ENCODE peak calls at places on chromosomes 7 and 10, in eight cellular contexts. One of them, this sample, is unnamed.
A peak's percentile ranks its signal among the peaks of the same experiment; 100 is the strongest.

GRCh38 chr10:102300289-102300843 is 55.0 kb downstream of the GBF1 start:
- DNase-seq in upper lobe of right lung: no peak
- DNase-seq in heart left ventricle: no peak
- DNase-seq in adipocyte: peak; percentile 61
- DNase-seq in fibroblast of lung: peak; percentile 62
- DNase-seq in sigmoid colon: no peak
- DNase-seq in left ventricle myocardium inferior: no peak
- DNase-seq in WERI-Rb-1: no peak
- DNase-seq in this sample: no peak

GRCh38 chr10:75919913-75920312 is 488.5 kb downstream of the LRMDA start:
- DNase-seq in left ventricle myocardium inferior: no peak
- DNase-seq in sigmoid colon: no peak
- DNase-seq in adipocyte: no peak
- DNase-seq in upper lobe of right lung: no peak
- DNase-seq in fibroblast of lung: no peak
- DNase-seq in heart left ventricle: no peak
- DNase-seq in WERI-Rb-1: no peak
- DNase-seq in this sample: no peak

GRCh38 chr10:87671416-87671815 is 11.7 kb downstream of the PAPSS2 start:
- DNase-seq in sigmoid colon: no peak
- DNase-seq in heart left ventricle: no peak
- DNase-seq in fibroblast of lung: peak; percentile 62
- DNase-seq in adipocyte: peak; percentile 66
- DNase-seq in WERI-Rb-1: no peak
- DNase-seq in left ventricle myocardium inferior: no peak
- DNase-seq in upper lobe of right lung: no peak
- DNase-seq in this sample: no peak

GRCh38 chr7:103073989-103074518 is 542 bp downstream of the FBXL13 start:
- DNase-seq in sigmoid colon: no peak
- DNase-seq in heart left ventricle: no peak
- DNase-seq in WERI-Rb-1: no peak
- DNase-seq in upper lobe of right lung: no peak
- DNase-seq in adipocyte: no peak
- DNase-seq in left ventricle myocardium inferior: no peak
- DNase-seq in fibroblast of lung: no peak
- DNase-seq in this sample: no peak

GRCh38 chr7:137975768-137976167 is 26.1 kb downstream of the CREB3L2 start:
- DNase-seq in sigmoid colon: no peak
- DNase-seq in upper lobe of right lung: no peak
- DNase-seq in fibroblast of lung: peak; percentile 77
- DNase-seq in adipocyte: peak; percentile 58
- DNase-seq in heart left ventricle: peak; percentile 58
- DNase-seq in left ventricle myocardium inferior: peak; percentile 47
- DNase-seq in WERI-Rb-1: no peak
- DNase-seq in this sample: no peak

GRCh38 chr10:80461208-80462183 is 7.4 kb downstream of the TSPAN14 start:
- DNase-seq in WERI-Rb-1: no peak
- DNase-seq in upper lobe of right lung: no peak
- DNase-seq in left ventricle myocardium inferior: no peak
- DNase-seq in adipocyte: peak; percentile 63
- DNase-seq in sigmoid colon: peak; percentile 74
- DNase-seq in fibroblast of lung: peak; percentile 60
- DNase-seq in heart left ventricle: no peak
- DNase-seq in this sample: no peak

GRCh38 chr7:45229130-45229920 is 71.7 kb downstream of the RAMP3 start:
- DNase-seq in fibroblast of lung: no peak
- DNase-seq in upper lobe of right lung: no peak
- DNase-seq in WERI-Rb-1: no peak
- DNase-seq in sigmoid colon: no peak
- DNase-seq in heart left ventricle: no peak
- DNase-seq in adipocyte: no peak
- DNase-seq in left ventricle myocardium inferior: no peak
- DNase-seq in this sample: no peak

GRCh38 chr7:43784030-43785001 is 25.8 kb downstream of the BLVRA start:
- DNase-seq in sigmoid colon: peak; percentile 58
- DNase-seq in heart left ventricle: no peak
- DNase-seq in fibroblast of lung: peak; percentile 39
- DNase-seq in upper lobe of right lung: peak; percentile 72
- DNase-seq in adipocyte: no peak
- DNase-seq in WERI-Rb-1: no peak
- DNase-seq in left ventricle myocardium inferior: no peak
- DNase-seq in this sample: no peak

GRCh38 chr10:78540355-78541076 is 506.9 kb downstream of the RPS24 start:
- DNase-seq in sigmoid colon: peak; percentile 8
- DNase-seq in adipocyte: no peak
- DNase-seq in heart left ventricle: no peak
- DNase-seq in fibroblast of lung: peak; percentile 19
- DNase-seq in left ventricle myocardium inferior: no peak
- DNase-seq in upper lobe of right lung: no peak
- DNase-seq in WERI-Rb-1: no peak
- DNase-seq in this sample: no peak

GRCh38 chr10:58651040-58651439 is 138.4 kb downstream of the BICC1 start:
- DNase-seq in upper lobe of right lung: no peak
- DNase-seq in adipocyte: peak; percentile 57
- DNase-seq in WERI-Rb-1: no peak
- DNase-seq in heart left ventricle: peak; percentile 27
- DNase-seq in sigmoid colon: no peak
- DNase-seq in fibroblast of lung: peak; percentile 45
- DNase-seq in left ventricle myocardium inferior: no peak
- DNase-seq in this sample: peak; percentile 86

GRCh38 chr10:3249292-3249889 is 76.8 kb upstream of the PITRM1 start:
- DNase-seq in adipocyte: no peak
- DNase-seq in upper lobe of right lung: no peak
- DNase-seq in fibroblast of lung: no peak
- DNase-seq in sigmoid colon: no peak
- DNase-seq in heart left ventricle: no peak
- DNase-seq in left ventricle myocardium inferior: no peak
- DNase-seq in WERI-Rb-1: no peak
- DNase-seq in this sample: no peak

GRCh38 chr7:42575161-42575560 is 336.7 kb downstream of the C7orf25 start:
- DNase-seq in WERI-Rb-1: no peak
- DNase-seq in adipocyte: no peak
- DNase-seq in left ventricle myocardium inferior: no peak
- DNase-seq in heart left ventricle: no peak
- DNase-seq in fibroblast of lung: peak; percentile 61
- DNase-seq in sigmoid colon: no peak
- DNase-seq in upper lobe of right lung: no peak
- DNase-seq in this sample: no peak

GRCh38 chr7:95319570-95319969 is 4.8 kb downstream of the PON1 start:
- DNase-seq in adipocyte: no peak
- DNase-seq in heart left ventricle: no peak
- DNase-seq in upper lobe of right lung: no peak
- DNase-seq in left ventricle myocardium inferior: no peak
- DNase-seq in WERI-Rb-1: no peak
- DNase-seq in sigmoid colon: no peak
- DNase-seq in fibroblast of lung: no peak
- DNase-seq in this sample: no peak

GRCh38 chr7:151426486-151426905 is 13.4 kb downstream of the CRYGN start:
- DNase-seq in fibroblast of lung: peak; percentile 96
- DNase-seq in WERI-Rb-1: no peak
- DNase-seq in left ventricle myocardium inferior: peak; percentile 63
- DNase-seq in upper lobe of right lung: no peak
- DNase-seq in heart left ventricle: peak; percentile 62
- DNase-seq in adipocyte: peak; percentile 95
- DNase-seq in sigmoid colon: peak; percentile 92
- DNase-seq in this sample: no peak

GRCh38 chr10:64036306-64036930 is 515.2 kb downstream of the REEP3 start:
- DNase-seq in adipocyte: peak; percentile 39
- DNase-seq in upper lobe of right lung: no peak
- DNase-seq in left ventricle myocardium inferior: no peak
- DNase-seq in heart left ventricle: no peak
- DNase-seq in sigmoid colon: no peak
- DNase-seq in WERI-Rb-1: no peak
- DNase-seq in fibroblast of lung: peak; percentile 6
- DNase-seq in this sample: no peak

GRCh38 chr10:15661574-15661973 is 58.1 kb downstream of the ITGA8 start:
- DNase-seq in left ventricle myocardium inferior: no peak
- DNase-seq in fibroblast of lung: peak; percentile 11
- DNase-seq in WERI-Rb-1: no peak
- DNase-seq in upper lobe of right lung: no peak
- DNase-seq in heart left ventricle: no peak
- DNase-seq in sigmoid colon: no peak
- DNase-seq in adipocyte: no peak
- DNase-seq in this sample: no peak

GRCh38 chr10:95229724-95230627 is 35.9 kb downstream of the ACSM6 start:
- DNase-seq in adipocyte: peak; percentile 88
- DNase-seq in sigmoid colon: no peak
- DNase-seq in upper lobe of right lung: no peak
- DNase-seq in left ventricle myocardium inferior: no peak
- DNase-seq in fibroblast of lung: peak; percentile 94
- DNase-seq in heart left ventricle: no peak
- DNase-seq in WERI-Rb-1: no peak
- DNase-seq in this sample: no peak

GRCh38 chr7:138538518-138538917 is 78.5 kb downstream of the TRIM24 start:
- DNase-seq in upper lobe of right lung: no peak
- DNase-seq in heart left ventricle: no peak
- DNase-seq in left ventricle myocardium inferior: no peak
- DNase-seq in adipocyte: peak; percentile 72
- DNase-seq in sigmoid colon: no peak
- DNase-seq in fibroblast of lung: peak; percentile 36
- DNase-seq in WERI-Rb-1: no peak
- DNase-seq in this sample: no peak

GRCh38 chr10:132685121-132685891 is 100.6 kb downstream of the NKX6-2 start:
- DNase-seq in heart left ventricle: no peak
- DNase-seq in WERI-Rb-1: no peak
- DNase-seq in adipocyte: peak; percentile 8
- DNase-seq in sigmoid colon: peak; percentile 72
- DNase-seq in left ventricle myocardium inferior: peak; percentile 20
- DNase-seq in fibroblast of lung: peak; percentile 61
- DNase-seq in upper lobe of right lung: peak; percentile 79
- DNase-seq in this sample: no peak

GRCh38 chr7:151590071-151590800 is 70.5 kb upstream of the RHEB start:
- DNase-seq in upper lobe of right lung: no peak
- DNase-seq in sigmoid colon: no peak
- DNase-seq in heart left ventricle: no peak
- DNase-seq in adipocyte: no peak
- DNase-seq in fibroblast of lung: no peak
- DNase-seq in WERI-Rb-1: no peak
- DNase-seq in left ventricle myocardium inferior: no peak
- DNase-seq in this sample: no peak

GRCh38 chr7:46900312-46901263 is 681.3 kb downstream of the TNS3 start:
- DNase-seq in left ventricle myocardium inferior: peak; percentile 21
- DNase-seq in fibroblast of lung: peak; percentile 66
- DNase-seq in heart left ventricle: peak; percentile 55
- DNase-seq in adipocyte: no peak
- DNase-seq in upper lobe of right lung: no peak
- DNase-seq in sigmoid colon: no peak
- DNase-seq in WERI-Rb-1: no peak
- DNase-seq in this sample: peak; percentile 62

GRCh38 chr7:42035205-42035604 is 201.8 kb downstream of the GLI3 start:
- DNase-seq in left ventricle myocardium inferior: no peak
- DNase-seq in WERI-Rb-1: no peak
- DNase-seq in fibroblast of lung: peak; percentile 26
- DNase-seq in heart left ventricle: no peak
- DNase-seq in adipocyte: no peak
- DNase-seq in sigmoid colon: no peak
- DNase-seq in upper lobe of right lung: no peak
- DNase-seq in this sample: no peak

GRCh38 chr10:71889388-71889987 is 38.4 kb upstream of the PSAP start:
- DNase-seq in WERI-Rb-1: no peak
- DNase-seq in fibroblast of lung: no peak
- DNase-seq in sigmoid colon: no peak
- DNase-seq in left ventricle myocardium inferior: no peak
- DNase-seq in heart left ventricle: no peak
- DNase-seq in adipocyte: no peak
- DNase-seq in upper lobe of right lung: no peak
- DNase-seq in this sample: no peak
- H3K27me3 ChIP-seq in WERI-Rb-1: no peaks in the 10 kb centered on the region
- H3K27me3 ChIP-seq in fibroblast of lung: no peaks in the 10 kb centered on the region
- H3K27me3 ChIP-seq in sigmoid colon: no peaks in the 10 kb centered on the region
- H3K27me3 ChIP-seq in left ventricle myocardium inferior: no peaks in the 10 kb centered on the region
- H3K27me3 ChIP-seq in heart left ventricle: no peaks in the 10 kb centered on the region
- H3K27me3 ChIP-seq in adipocyte: no peaks in the 10 kb centered on the region
- H3K27me3 ChIP-seq in upper lobe of right lung: no peaks in the 10 kb centered on the region
- H3K27me3 ChIP-seq in this sample: no peaks in the 10 kb centered on the region

DNA sequence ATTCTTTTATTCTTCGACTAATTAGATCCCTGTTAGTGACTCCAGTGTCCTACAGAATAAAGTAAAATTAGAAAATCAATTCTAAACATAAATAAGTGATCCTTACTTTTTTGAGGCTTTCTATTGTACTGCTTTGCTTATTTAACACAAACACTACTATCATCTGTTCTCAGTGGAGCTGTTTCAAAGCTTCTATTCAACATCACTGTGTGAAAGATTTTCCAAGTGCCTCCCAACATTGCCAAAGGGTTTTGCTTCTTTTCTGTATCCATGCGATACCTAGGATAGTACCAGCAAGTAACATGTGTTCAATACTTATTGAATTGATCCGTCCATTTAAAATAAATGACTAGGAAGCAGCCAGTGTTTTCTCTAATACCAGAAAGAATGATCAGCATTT is 125.7 kb downstream of the ARHGAP21 start:
- DNase-seq in left ventricle myocardium inferior: no peak
- DNase-seq in adipocyte: no peak
- DNase-seq in sigmoid colon: no peak
- DNase-seq in WERI-Rb-1: no peak
- DNase-seq in upper lobe of right lung: no peak
- DNase-seq in heart left ventricle: no peak
- DNase-seq in fibroblast of lung: no peak
- DNase-seq in this sample: no peak
- H3K36me3 ChIP-seq in left ventricle myocardium inferior: peaks cover 99% of the 10 kb centered on the region
- H3K36me3 ChIP-seq in adipocyte: peaks cover 100% of the 10 kb centered on the region
- H3K36me3 ChIP-seq in sigmoid colon: peaks cover 25% of the 10 kb centered on the region
- H3K36me3 ChIP-seq in WERI-Rb-1: no peaks in the 10 kb centered on the region
- H3K36me3 ChIP-seq in upper lobe of right lung: peaks cover 100% of the 10 kb centered on the region
- H3K36me3 ChIP-seq in heart left ventricle: peaks cover 100% of the 10 kb centered on the region
- H3K36me3 ChIP-seq in fibroblast of lung: peaks cover 4% of the 10 kb centered on the region
- H3K36me3 ChIP-seq in this sample: peaks cover 18% of the 10 kb centered on the region

DNA sequence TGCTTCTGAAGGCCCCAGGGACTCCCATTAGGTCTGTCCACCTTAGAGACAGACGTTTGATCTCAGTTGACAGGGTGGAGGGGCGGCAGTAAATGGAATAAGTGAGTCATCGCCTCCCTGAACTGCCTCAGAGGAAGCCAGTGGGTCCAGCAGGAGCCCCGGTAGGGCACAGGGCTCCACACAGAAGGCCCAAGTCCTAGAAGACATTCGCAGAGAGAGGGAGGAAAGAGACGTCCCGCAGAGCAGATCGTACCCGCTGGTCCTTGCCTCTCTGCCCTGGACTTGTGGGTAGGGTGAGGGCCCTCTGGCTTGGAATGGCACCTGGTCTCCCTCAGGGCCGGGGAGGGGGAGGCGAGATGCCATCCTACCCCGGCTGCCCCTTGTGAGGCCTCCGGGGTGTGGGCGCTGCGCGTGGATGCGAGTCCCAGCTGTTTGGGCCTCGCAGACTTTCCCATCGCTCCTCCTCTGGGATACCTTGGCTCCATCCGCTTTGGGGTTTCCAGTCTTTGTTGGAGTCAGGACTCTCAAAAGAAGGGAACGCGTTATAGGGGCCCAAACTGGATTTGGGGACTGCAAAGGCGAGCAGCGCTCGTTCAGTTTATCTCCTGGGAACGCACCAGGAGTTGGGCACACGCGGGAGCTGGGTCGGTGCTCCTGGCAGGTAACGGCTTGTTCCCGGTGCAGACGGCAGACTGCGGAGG is 5.1 kb downstream of the TLX1 start:
- DNase-seq in fibroblast of lung: no peak
- DNase-seq in adipocyte: no peak
- DNase-seq in upper lobe of right lung: no peak
- DNase-seq in WERI-Rb-1: no peak
- DNase-seq in sigmoid colon: no peak
- DNase-seq in left ventricle myocardium inferior: no peak
- DNase-seq in heart left ventricle: no peak
- DNase-seq in this sample: no peak
- H3K27me3 ChIP-seq in fibroblast of lung: peaks cover 96% of the 10 kb centered on the region
- H3K27me3 ChIP-seq in adipocyte: peaks cover 97% of the 10 kb centered on the region
- H3K27me3 ChIP-seq in upper lobe of right lung: peaks cover 99% of the 10 kb centered on the region
- H3K27me3 ChIP-seq in WERI-Rb-1: no peaks in the 10 kb centered on the region
- H3K27me3 ChIP-seq in sigmoid colon: peaks cover 98% of the 10 kb centered on the region
- H3K27me3 ChIP-seq in left ventricle myocardium inferior: peaks cover 100% of the 10 kb centered on the region
- H3K27me3 ChIP-seq in heart left ventricle: peaks cover 93% of the 10 kb centered on the region
- H3K27me3 ChIP-seq in this sample: peaks cover 77% of the 10 kb centered on the region

GRCh38 chr7:139618482-139619366 is 95.2 kb downstream of the CLEC2L start:
- DNase-seq in upper lobe of right lung: no peak
- DNase-seq in heart left ventricle: no peak
- DNase-seq in fibroblast of lung: peak; percentile 44
- DNase-seq in sigmoid colon: no peak
- DNase-seq in WERI-Rb-1: peak; percentile 38
- DNase-seq in left ventricle myocardium inferior: no peak
- DNase-seq in adipocyte: peak; percentile 70
- DNase-seq in this sample: peak; percentile 60
- H3K36me3 ChIP-seq in upper lobe of right lung: peaks cover 79% of the 10 kb centered on the region
- H3K36me3 ChIP-seq in heart left ventricle: peaks cover 90% of the 10 kb centered on the region
- H3K36me3 ChIP-seq in fibroblast of lung: peaks cover 2% of the 10 kb centered on the region
- H3K36me3 ChIP-seq in sigmoid colon: peaks cover 12% of the 10 kb centered on the region
- H3K36me3 ChIP-seq in WERI-Rb-1: peaks cover 59% of the 10 kb centered on the region
- H3K36me3 ChIP-seq in left ventricle myocardium inferior: peaks cover 88% of the 10 kb centered on the region
- H3K36me3 ChIP-seq in adipocyte: peaks cover 79% of the 10 kb centered on the region
- H3K36me3 ChIP-seq in this sample: no peaks in the 10 kb centered on the region